ENCODE peak calls at places on chromosome 9, in four cellular contexts. J is fibroblast of mammary gland, N is endodermal cell, P is spleen. A is an unnamed sample.
A peak's percentile ranks its signal among the peaks of the same experiment; 100 is the strongest.

GRCh38 chr9:69637193-69637592 is 35.0 kb downstream of the APBA1 start:
- DNase-seq in J (peak; percentile 12), N (no peak), P (no peak), A (no peak)

GRCh38 chr9:15670884-15671283 is 118.0 kb downstream of the CCDC171 start:
- DNase-seq in J (no peak), N (no peak), P (no peak), A (no peak)

GRCh38 chr9:79619930-79620329 is 48.2 kb downstream of the TLE4 start:
- DNase-seq in J (no peak), N (no peak), P (no peak), A (no peak)

GRCh38 chr9:123375725-123376132 is 19.7 kb downstream of the CRB2 start:
- DNase-seq in J (no peak), N (no peak), P (no peak), A (no peak)

GRCh38 chr9:124038239-124038638 is 26.7 kb downstream of the LHX2 start:
- DNase-seq in J (no peak), N (no peak), P (peak; percentile 48), A (no peak)

GRCh38 chr9:7848498-7848897 is 48.9 kb upstream of the DMAC1 start:
- DNase-seq in J (no peak), N (no peak), P (no peak), A (no peak)

GRCh38 chr9:114499528-114499927 is 5.7 kb downstream of the WHRN start:
- DNase-seq in J (no peak), N (no peak), P (no peak), A (no peak)

GRCh38 chr9:74499111-74499601 is 2.0 kb downstream of the RORB start:
- DNase-seq in J (no peak), N (peak; percentile 74), P (peak; percentile 69), A (no peak)

GRCh38 chr9:136980669-136981478 is 1.9 kb upstream of the LCNL1 start:
- DNase-seq in J (no peak), N (no peak), P (no peak), A (no peak)

GRCh38 chr9:112555844-112556482 is 69.3 kb downstream of the KIAA1958 start:
- DNase-seq in J (no peak), N (no peak), P (no peak), A (no peak)

GRCh38 chr9:115628426-115628825 is 510.5 kb upstream of the TNC start:
- DNase-seq in J (no peak), N (no peak), P (no peak), A (no peak)

GRCh38 chr9:96140401-96141180 is 161.4 kb downstream of the HSD17B3 start:
- DNase-seq in J (no peak), N (peak; percentile 76), P (no peak), A (no peak)

GRCh38 chr9:81833563-81834345 is 94.5 kb upstream of the SPATA31D4 start:
- DNase-seq in J (peak; percentile 23), N (no peak), P (no peak), A (no peak)

GRCh38 chr9:98132806-98133631 is 14.0 kb upstream of the TRIM14 start:
- DNase-seq in J (no peak), N (peak; percentile 45), P (no peak), A (no peak)

GRCh38 chr9:135183069-135183468 is 95.6 kb downstream of the OLFM1 start:
- DNase-seq in J (no peak), N (no peak), P (no peak), A (no peak)
- TF ChIP-seq CTCF in J (no peak), N (no peak), P (no peak), A (no peak)

GRCh38 chr9:109035684-109036423 is 22.6 kb upstream of the CTNNAL1 start:
- DNase-seq in J (peak; percentile 73), N (no peak), P (no peak), A (no peak)
- H3K4me3 ChIP-seq in J (no peak overlapping the region), N (no peak overlapping the region), P (no peak overlapping the region), A (no peak overlapping the region)

GRCh38 chr9:108672475-108673065 is 183.2 kb downstream of the ACTL7B start:
- DNase-seq in J (peak; percentile 34), N (no peak), P (no peak), A (no peak)

GRCh38 chr9:108671794-108672193 is 184.0 kb downstream of the ACTL7B start:
- DNase-seq in J (peak; percentile 65), N (no peak), P (no peak), A (no peak)

GRCh38 chr9:108668191-108668940 is 187.4 kb downstream of the ACTL7B start:
- DNase-seq in J (no peak), N (no peak), P (no peak), A (no peak)

GRCh38 chr9:108673386-108673785 is 182.4 kb downstream of the ACTL7B start:
- DNase-seq in J (peak; percentile 58), N (no peak), P (no peak), A (no peak)

DNA sequence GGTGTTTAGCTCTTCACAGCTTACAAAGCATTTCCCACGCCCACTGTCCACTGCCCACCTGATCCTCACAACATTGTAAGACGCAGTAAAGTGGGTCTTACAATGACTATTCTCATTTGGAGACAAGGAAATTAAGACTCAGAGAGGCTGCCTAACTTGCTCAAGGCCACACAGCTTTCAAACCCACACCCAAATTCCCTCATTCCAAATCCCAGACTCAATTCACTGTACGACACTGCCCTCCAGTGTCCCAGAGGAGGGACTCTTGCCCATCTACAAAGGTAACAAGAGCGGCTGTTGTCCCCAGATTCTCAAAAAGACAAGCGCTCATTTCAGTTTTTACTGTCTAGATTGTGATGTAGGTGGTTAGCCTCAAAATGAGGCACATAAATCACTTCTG is 184.6 kb downstream of the ACTL7B start:
- DNase-seq in J (peak; percentile 42), N (peak; percentile 62), P (no peak), A (no peak)
- TF ChIP-seq CTCF in J (peak; percentile 45), N (peak; percentile 86), P (no peak), A (no peak)

GRCh38 chr9:106921989-106922388 is 59.0 kb downstream of the ZNF462 start:
- DNase-seq in J (peak; percentile 68), N (no peak), P (no peak), A (no peak)

GRCh38 chr9:106920091-106920490 is 57.1 kb downstream of the ZNF462 start:
- DNase-seq in J (no peak), N (no peak), P (no peak), A (no peak)

GRCh38 chr9:106920701-106921283 is 57.8 kb downstream of the ZNF462 start:
- DNase-seq in J (peak; percentile 49), N (no peak), P (no peak), A (peak; percentile 68)

GRCh38 chr9:106918825-106919509 is 56.0 kb downstream of the ZNF462 start:
- DNase-seq in J (no peak), N (no peak), P (no peak), A (no peak)

GRCh38 chr9:106921341-106921899 is 58.5 kb downstream of the ZNF462 start:
- DNase-seq in J (peak; percentile 77), N (peak; percentile 60), P (no peak), A (peak; percentile 56)
- H3K4me3 ChIP-seq in J (no peak overlapping the region), N (peak overlapping the region; percentile 72), P (no peak overlapping the region), A (peak overlapping the region; percentile 28)

A was measured in heart left ventricle.